ENCODE peak calls at places on chromosomes 4 and X, in five cellular contexts. R is Karpas-422, P is OCI-LY7, M is GM23248, A is HCT116. O is an unnamed sample.

GRCh38 chr4:170093978-170094377 is 4.2 kb upstream of the AADAT start:
- DNase-seq in R (no peak), A (no peak), M (no peak), P (no peak), O (no peak)

GRCh38 chr4:3201718-3202702 is 46.9 kb upstream of the MSANTD1 start:
- DNase-seq in A (no peak), M (peak; percentile 52), R (no peak), P (peak; percentile 61), O (no peak)

GRCh38 chr4:48343035-48343434 is 1.7 kb downstream of the SLAIN2 start:
- DNase-seq in R (no peak), P (peak; percentile 14), A (no peak), M (peak; percentile 38), O (no peak)

GRCh38 chr4:130197946-130198345 is 1102.0 kb downstream of the C4orf33 start:
- DNase-seq in M (no peak), P (no peak), R (no peak), A (no peak), O (no peak)

GRCh38 chr4:76545161-76545884 is 110.3 kb downstream of the SHROOM3 start:
- DNase-seq in M (no peak), R (no peak), A (no peak), P (no peak), O (peak; percentile 57)

GRCh38 chrX:49029876-49030275 is 13.3 kb downstream of the TFE3 start:
- DNase-seq in P (no peak), R (no peak), M (no peak), A (peak; percentile 37), O (no peak)

GRCh38 chr4:157043131-157043530 is 32.8 kb upstream of the GLRB start:
- DNase-seq in R (no peak), A (no peak), P (no peak), M (peak; percentile 38), O (peak; percentile 7)

GRCh38 chr4:76311896-76312331 is 5.4 kb downstream of the STBD1 start:
- DNase-seq in P (no peak), M (peak; percentile 14), A (no peak), R (no peak), O (no peak)

GRCh38 chrX:40003071-40003981 is 94.4 kb downstream of the BCOR start:
- DNase-seq in R (no peak), A (no peak), M (no peak), P (no peak), O (no peak)

GRCh38 chr4:112213850-112214249 is 17.7 kb upstream of the AP1AR start:
- DNase-seq in P (no peak), M (peak; percentile 88), A (no peak), R (no peak), O (no peak)

GRCh38 chr4:80058740-80059139 is 14.3 kb downstream of the ANTXR2 start:
- DNase-seq in P (peak; percentile 35), A (no peak), M (peak; percentile 52), R (peak; percentile 55), O (peak; percentile 59)

GRCh38 chr4:177281544-177281943 is 28.1 kb upstream of the NEIL3 start:
- DNase-seq in R (no peak), A (no peak), M (peak; percentile 34), P (no peak), O (no peak)

GRCh38 chr4:177287298-177287697 is 22.4 kb upstream of the NEIL3 start:
- DNase-seq in R (no peak), M (no peak), A (no peak), P (no peak), O (no peak)

GRCh38 chr4:177285953-177286352 is 23.7 kb upstream of the NEIL3 start:
- DNase-seq in R (no peak), P (no peak), A (no peak), M (no peak), O (no peak)

GRCh38 chr4:177283167-177283566 is 26.5 kb upstream of the NEIL3 start:
- DNase-seq in R (no peak), P (no peak), M (peak; percentile 70), A (no peak), O (no peak)

GRCh38 chr4:177282284-177282683 is 27.4 kb upstream of the NEIL3 start:
- DNase-seq in R (no peak), A (no peak), P (no peak), M (no peak), O (no peak)
- H3K9me2 ChIP-seq in R (no peaks in the 10 kb centered on the region), A (no peaks in the 10 kb centered on the region), P (no peaks in the 10 kb centered on the region), M (no peaks in the 10 kb centered on the region), O (no peaks in the 10 kb centered on the region)

GRCh38 chr4:149897784-149898183 is 82.1 kb upstream of the IQCM start:
- DNase-seq in A (peak; percentile 22), M (peak; percentile 51), R (peak; percentile 52), P (peak; percentile 12), O (peak; percentile 17)

GRCh38 chr4:149891381-149891780 is 75.7 kb upstream of the IQCM start:
- DNase-seq in M (no peak), P (no peak), A (no peak), R (no peak), O (no peak)

GRCh38 chr4:149901128-149901527 is 85.5 kb upstream of the IQCM start:
- DNase-seq in R (no peak), A (no peak), P (no peak), M (no peak), O (no peak)

DNA sequence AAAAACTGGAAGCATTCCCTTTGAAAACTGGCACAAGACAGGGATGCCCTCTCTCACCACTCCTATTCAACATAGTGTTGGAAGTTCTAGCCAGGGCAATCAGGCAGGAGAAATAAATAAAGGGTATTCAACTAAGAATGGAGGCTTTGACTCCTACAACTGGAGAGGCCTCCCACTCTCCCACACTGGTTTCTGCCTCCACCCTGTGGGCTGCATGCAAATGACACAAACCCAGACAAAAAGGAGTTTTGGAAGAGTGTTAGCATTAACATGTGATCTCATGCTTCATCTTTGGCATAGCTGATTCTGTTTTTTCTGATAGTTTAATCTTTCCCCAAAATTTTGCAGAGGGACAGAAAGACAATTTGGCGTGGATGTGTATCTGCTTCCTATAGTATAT is 80.8 kb upstream of the IQCM start:
- DNase-seq in M (peak; percentile 80), P (no peak), A (peak; percentile 13), R (no peak), O (no peak)
- H3K9me2 ChIP-seq in M (no peaks in the 10 kb centered on the region), P (no peaks in the 10 kb centered on the region), A (no peaks in the 10 kb centered on the region), R (no peaks in the 10 kb centered on the region), O (no peaks in the 10 kb centered on the region)

GRCh38 chr4:144564358-144564757 is 81.6 kb upstream of the HHIP start:
- DNase-seq in M (no peak), A (no peak), R (no peak), P (no peak), O (no peak)
- H3K9me2 ChIP-seq in M (no peaks in the 10 kb centered on the region), A (no peaks in the 10 kb centered on the region), R (no peaks in the 10 kb centered on the region), P (no peaks in the 10 kb centered on the region), O (no peaks in the 10 kb centered on the region)

GRCh38 chr4:32196950-32197688 is 1477.0 kb downstream of the PCDH7 start:
- DNase-seq in P (no peak), M (no peak), R (no peak), A (no peak), O (no peak)
- H3K9me2 ChIP-seq in P (no peaks in the 10 kb centered on the region), M (no peaks in the 10 kb centered on the region), R (no peaks in the 10 kb centered on the region), A (no peaks in the 10 kb centered on the region), O (no peaks in the 10 kb centered on the region)

GRCh38 chr4:7001271-7001670 is 41.9 kb upstream of the TADA2B start:
- DNase-seq in A (no peak), M (no peak), P (no peak), R (no peak), O (no peak)

GRCh38 chr4:7000421-7001176 is 42.6 kb upstream of the TADA2B start:
- DNase-seq in A (no peak), M (no peak), P (no peak), R (no peak), O (no peak)

GRCh38 chr4:7002336-7002735 is 40.8 kb upstream of the TADA2B start:
- DNase-seq in P (no peak), R (no peak), A (no peak), M (no peak), O (no peak)

GRCh38 chr4:6996481-6996880 is 46.7 kb upstream of the TADA2B start:
- DNase-seq in R (no peak), M (no peak), P (no peak), A (no peak), O (no peak)

DNA sequence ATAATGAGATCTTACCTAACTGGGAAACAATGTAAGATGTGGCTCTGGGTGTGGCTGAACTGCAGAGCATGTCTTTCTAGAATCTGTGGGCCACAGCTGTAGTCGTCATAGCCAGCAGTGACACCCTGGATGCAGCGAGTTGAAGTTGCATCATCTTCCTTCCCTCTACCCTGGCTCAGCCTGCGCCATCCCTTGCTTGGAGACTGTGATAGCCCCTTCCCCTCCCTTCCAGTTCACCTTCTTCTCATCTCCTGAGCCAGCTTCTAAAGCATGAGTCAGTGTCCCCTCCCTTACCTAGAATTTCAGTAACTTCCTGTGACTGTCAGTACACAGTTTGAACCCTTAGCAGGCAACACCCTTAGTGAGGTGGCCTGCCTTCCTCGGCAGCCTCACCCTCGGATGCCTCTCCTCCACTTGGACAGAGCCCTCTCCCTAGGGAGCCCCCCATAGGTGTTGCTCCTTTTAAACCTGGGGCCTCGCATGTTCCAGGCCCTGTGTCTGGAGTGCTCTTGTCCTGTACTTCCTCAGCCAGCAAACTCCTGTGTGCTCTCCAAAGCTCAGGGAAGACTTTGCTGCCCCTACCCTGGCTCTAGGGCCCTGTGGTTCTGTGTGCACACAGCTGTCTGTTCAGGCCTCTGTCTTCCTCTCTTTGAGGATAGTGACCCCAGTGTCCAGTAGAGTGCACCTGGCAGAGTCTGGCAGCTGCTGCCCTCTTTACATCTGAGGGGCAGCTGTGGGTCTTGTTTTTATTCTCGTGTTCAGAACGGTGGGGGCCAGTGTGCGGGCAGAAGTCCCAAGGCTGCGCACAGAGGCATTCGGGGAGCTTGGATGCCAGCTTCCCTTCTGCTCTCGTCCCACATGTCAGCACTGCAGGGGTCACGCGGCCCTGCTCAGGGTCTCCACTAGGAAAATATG is 43.7 kb upstream of the TADA2B start:
- DNase-seq in P (no peak), A (peak; percentile 78), R (no peak), M (no peak), O (no peak)
- H3K9me2 ChIP-seq in P (no peaks in the 10 kb centered on the region), A (no peaks in the 10 kb centered on the region), R (no peaks in the 10 kb centered on the region), M (no peaks in the 10 kb centered on the region), O (no peaks in the 10 kb centered on the region)

DNA sequence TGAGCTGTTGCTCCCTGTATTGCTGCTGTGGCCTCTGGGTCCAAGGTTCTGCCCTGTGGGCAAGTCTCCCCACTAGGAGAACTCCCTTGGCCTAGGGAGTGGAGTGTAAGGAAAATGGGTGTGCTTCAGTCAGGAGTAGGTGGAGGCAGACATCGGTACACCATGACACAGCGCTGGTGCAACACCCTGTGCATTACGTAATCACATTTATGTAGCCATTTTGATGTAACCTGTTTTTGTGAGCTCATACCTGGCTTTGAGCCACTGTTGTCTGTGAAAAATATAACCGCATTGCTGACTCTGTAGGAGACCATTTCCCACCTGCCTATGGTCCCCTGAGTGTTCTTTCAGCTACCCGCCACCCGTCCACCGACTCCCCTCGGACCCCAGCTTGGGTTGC is 700.5 kb upstream of the AGA start:
- DNase-seq in P (no peak), R (no peak), M (no peak), A (no peak), O (no peak)
- H3K9me2 ChIP-seq in P (no peaks in the 10 kb centered on the region), R (no peaks in the 10 kb centered on the region), M (no peaks in the 10 kb centered on the region), A (no peaks in the 10 kb centered on the region), O (no peaks in the 10 kb centered on the region)